ENCODE peak calls at places on chromosomes 3 and 15, in ten cellular contexts. X is mucosa of gallbladder, S is SIG-M5, E is NCI-H187 treated with DMSO at 0.1 percent for 48 hours, P is GM20000, J is HS-5, H is AG09309, I is EL, L is upper lobe of right lung, B is C1 segment of cervical spinal cord. F is an unnamed sample.

GRCh38 chr3:13189639-13190375 is 116.6 kb upstream of the IQSEC1 start:
- DNase-seq in H (peak), L (no peak), B (no peak), E (no peak), P (no peak), X (no peak), I (peak), S (no peak), J (peak), F (no peak)

GRCh38 chr3:118089563-118089962 is 945.1 kb downstream of the IGSF11 start:
- DNase-seq in E (no peak), X (no peak), I (peak), S (no peak), L (no peak), B (no peak), J (peak), H (no peak), P (no peak), F (no peak)

GRCh38 chr15:80942266-80942665 is 47.4 kb downstream of the MESD start:
- DNase-seq in B (no peak), H (no peak), I (no peak), X (no peak), P (no peak), S (no peak), J (no peak), E (no peak), L (no peak), F (no peak)

GRCh38 chr15:66178531-66178910 is 75.0 kb downstream of the MEGF11 start:
- DNase-seq in L (no peak), X (no peak), P (no peak), J (no peak), H (no peak), B (no peak), E (no peak), S (no peak), I (no peak), F (no peak)

GRCh38 chr15:66898656-66899402 is 166.6 kb upstream of the SMAD3 start:
- DNase-seq in L (no peak), I (no peak), E (no peak), X (no peak), B (no peak), J (no peak), P (no peak), S (no peak), H (no peak), F (no peak)

GRCh38 chr15:77311618-77312398 is 108.1 kb downstream of the PEAK1 start:
- DNase-seq in E (no peak), P (no peak), B (no peak), H (no peak), J (no peak), X (no peak), I (peak), L (no peak), S (no peak), F (no peak)

GRCh38 chr15:96327155-96327741 is 3.3 kb upstream of the NR2F2 start:
- DNase-seq in B (no peak), P (peak), I (peak), L (no peak), J (peak), E (peak), S (peak), H (peak), X (no peak), F (peak)

GRCh38 chr15:76337047-76337738 is 620 bp downstream of the ISL2 start:
- DNase-seq in L (no peak), H (no peak), P (peak), E (no peak), S (no peak), J (no peak), I (peak), B (no peak), X (no peak), F (no peak)

GRCh38 chr3:31244929-31245817 is 287.6 kb upstream of the STT3B start:
- DNase-seq in E (no peak), H (no peak), I (no peak), P (no peak), B (no peak), L (no peak), S (no peak), X (no peak), J (no peak), F (no peak)

GRCh38 chr3:19885468-19885867 is 48.5 kb downstream of the EFHB start:
- DNase-seq in P (peak), B (no peak), I (peak), E (no peak), S (no peak), J (no peak), L (no peak), H (no peak), X (no peak), F (peak)

GRCh38 chr3:187745201-187746058 is at the start of gene BCL6:
- DNase-seq in S (peak), X (peak), J (peak), L (peak), H (peak), B (peak), I (peak), E (peak), P (peak), F (peak)

GRCh38 chr15:73873889-73874511 is 636 bp downstream of the TBC1D21 start:
- DNase-seq in E (peak), B (no peak), P (peak), L (no peak), S (no peak), J (no peak), H (peak), X (peak), I (peak), F (peak)

GRCh38 chr3:47010050-47010712 is 30.7 kb downstream of the NBEAL2 start:
- DNase-seq in P (peak), H (no peak), I (no peak), J (no peak), L (peak), E (no peak), B (no peak), X (no peak), S (no peak), F (no peak)

GRCh38 chr3:56683122-56683817 is at the start of gene TASOR:
- DNase-seq in H (peak), I (peak), X (peak), L (peak), J (peak), P (peak), E (no peak), S (no peak), B (peak), F (peak)

GRCh38 chr3:4493931-4494806 is 1.0 kb downstream of the ITPR1 start:
- DNase-seq in S (no peak), H (no peak), I (peak), X (no peak), J (no peak), P (no peak), B (no peak), L (no peak), E (no peak), F (no peak)

GRCh38 chr3:108090066-108090700 is 648 bp downstream of the CD47 start:
- DNase-seq in L (no peak), S (no peak), P (peak), B (no peak), I (peak), H (no peak), E (no peak), X (peak), J (no peak), F (no peak)

GRCh38 chr15:66132251-66132816 is 121.2 kb downstream of the MEGF11 start:
- DNase-seq in P (no peak), I (no peak), J (no peak), B (no peak), H (no peak), S (no peak), E (no peak), L (no peak), X (no peak), F (no peak)

GRCh38 chr3:25664066-25664809 is 469 bp downstream of the TOP2B start:
- DNase-seq in I (peak), X (peak), H (no peak), P (peak), B (no peak), S (no peak), L (peak), E (no peak), J (no peak), F (no peak)

GRCh38 chr15:101570238-101570637 is 80.7 kb upstream of the PCSK6 start:
- DNase-seq in S (no peak), P (no peak), L (no peak), I (no peak), B (no peak), H (no peak), J (no peak), X (no peak), E (no peak), F (peak)

GRCh38 chr3:99872633-99873254 is 55.1 kb downstream of the CMSS1 start:
- DNase-seq in E (no peak), H (no peak), L (no peak), J (no peak), X (no peak), P (peak), B (no peak), I (no peak), S (no peak), F (no peak)

GRCh38 chr3:153087595-153088566 is 74.1 kb upstream of the RAP2B start:
- DNase-seq in I (peak), E (no peak), P (no peak), X (no peak), H (peak), J (peak), L (no peak), S (no peak), B (no peak), F (no peak)

GRCh38 chr15:45429974-45430792 is 51.8 kb upstream of the GATM start:
- DNase-seq in P (peak), J (no peak), B (no peak), H (no peak), I (peak), S (no peak), L (peak), X (peak), E (no peak), F (peak)

GRCh38 chr3:86984271-86984670 is 6.7 kb downstream of the VGLL3 start:
- DNase-seq in L (no peak), I (peak), H (no peak), J (no peak), P (no peak), E (no peak), S (no peak), X (no peak), B (no peak), F (no peak)

GRCh38 chr3:11721114-11721440 is 77.4 kb upstream of the VGLL4 start:
- DNase-seq in S (no peak), B (no peak), E (no peak), J (no peak), I (no peak), H (no peak), L (no peak), P (no peak), X (no peak), F (no peak)

GRCh38 chr15:72532991-72533601 is 59.0 kb downstream of the ARIH1 start:
- DNase-seq in H (no peak), E (no peak), L (no peak), S (no peak), I (no peak), P (no peak), J (no peak), B (no peak), X (no peak), F (no peak)

GRCh38 chr15:43903864-43904290 is 77.1 kb downstream of the WDR76 start:
- DNase-seq in L (no peak), H (no peak), X (peak), B (no peak), S (no peak), P (peak), J (no peak), E (no peak), I (peak), F (peak)

GRCh38 chr3:98095870-98096269 is 8.9 kb downstream of the OR5AC2 start:
- DNase-seq in B (no peak), P (no peak), X (no peak), I (no peak), E (no peak), J (no peak), L (no peak), H (no peak), S (no peak), F (no peak)

F was measured in NCI-H460.